ENCODE peak calls at places on chromosomes 11 and 22, in six cellular contexts. T is PC-3, G is cardiac muscle cell, L is NCI-H1105 treated with DMSO at 0.1 percent for 48 hours, Z is iris pigment epithelial cell, Q is astrocyte of the hippocampus. M is an unnamed sample.

GRCh38 chr11:44593194-44593593 is 27.7 kb downstream of the CD82 start:
- DNase-seq in Z (no peak), L (no peak), Q (no peak), G (peak), T (no peak), M (no peak)

GRCh38 chr22:38089474-38089851 is 5.5 kb upstream of the SLC16A8 start:
- DNase-seq in Q (no peak), L (no peak), G (no peak), Z (no peak), T (no peak), M (no peak)

GRCh38 chr22:41603873-41604332 is 14.3 kb upstream of the PMM1 start:
- DNase-seq in L (no peak), Z (no peak), G (no peak), Q (peak), T (no peak), M (no peak)

GRCh38 chr11:6544921-6545850 is 48.1 kb downstream of the DNHD1 start:
- DNase-seq in G (no peak), T (no peak), Z (peak), L (no peak), Q (peak), M (peak)

GRCh38 chr22:32409977-32410376 is 2.1 kb downstream of the RTCB start:
- DNase-seq in Z (no peak), T (no peak), G (no peak), Q (no peak), L (no peak), M (no peak)

GRCh38 chr22:38570841-38571364 is 920 bp upstream of the DMC1 start:
- DNase-seq in Z (peak), L (peak), T (peak), G (peak), Q (no peak), M (peak)

GRCh38 chr11:116544721-116545120 is 228.1 kb downstream of the BUD13 start:
- DNase-seq in L (no peak), Z (no peak), G (no peak), T (no peak), Q (no peak), M (no peak)

GRCh38 chr11:9858822-9859221 is 194.9 kb downstream of the SWAP70 start:
- DNase-seq in T (peak), Z (peak), G (peak), Q (peak), L (no peak), M (no peak)

GRCh38 chr22:17120711-17121234 is 387 bp downstream of the TMEM121B start:
- DNase-seq in T (no peak), Z (peak), Q (no peak), L (no peak), G (peak), M (no peak)

GRCh38 chr22:29268511-29269229 is 602 bp downstream of the EWSR1 start:
- DNase-seq in G (peak), Z (peak), Q (peak), L (peak), T (peak), M (peak)

GRCh38 chr22:20904008-20904979 is 12.9 kb upstream of the CRKL start:
- DNase-seq in Z (peak), T (peak), L (no peak), Q (peak), G (no peak), M (no peak)

GRCh38 chr11:5204787-5205186 is 4.3 kb upstream of the OR51V1 start:
- DNase-seq in L (peak), G (peak), Q (peak), T (peak), Z (peak), M (no peak)

GRCh38 chr22:49951986-49952896 is 8.3 kb upstream of the PIM3 start:
- DNase-seq in G (no peak), L (no peak), T (peak), Z (peak), Q (peak), M (peak)

GRCh38 chr11:88535266-88535665 is 197.7 kb upstream of the CTSC start:
- DNase-seq in Q (peak), Z (peak), L (no peak), T (no peak), G (no peak), M (no peak)

GRCh38 chr11:129283141-129283540 is 91.0 kb upstream of the ARHGAP32 start:
- DNase-seq in Q (no peak), L (no peak), Z (no peak), T (peak), G (no peak), M (peak)

GRCh38 chr22:49969751-49970527 is 9.4 kb downstream of the PIM3 start:
- DNase-seq in G (no peak), Q (peak), T (no peak), Z (no peak), L (no peak), M (peak)

GRCh38 chr22:30430933-30431332 is 5.4 kb downstream of the MTFP1 start:
- DNase-seq in Z (no peak), Q (no peak), L (no peak), G (no peak), T (no peak), M (no peak)

GRCh38 chr22:37431366-37431765 is 4.1 kb upstream of the ELFN2 start:
- DNase-seq in Q (peak), Z (peak), G (no peak), T (peak), L (no peak), M (no peak)

GRCh38 chr11:57131080-57131790 is 50.5 kb upstream of the LRRC55 start:
- DNase-seq in T (peak), Z (peak), Q (peak), G (peak), L (peak), M (peak)

GRCh38 chr11:83655996-83656395 is 369.8 kb upstream of the CCDC90B start:
- DNase-seq in Z (no peak), G (no peak), Q (no peak), T (no peak), L (no peak), M (no peak)

GRCh38 chr11:13963949-13964770 is 1.6 kb downstream of the SPON1 start:
- DNase-seq in L (peak), T (peak), Z (no peak), Q (peak), G (peak), M (no peak)

GRCh38 chr22:30435674-30436126 is 10.1 kb downstream of the MTFP1 start:
- DNase-seq in Q (no peak), L (no peak), G (no peak), T (no peak), Z (no peak), M (peak)

GRCh38 chr11:35779409-35779808 is 116.8 kb downstream of the TRIM44 start:
- DNase-seq in Z (no peak), L (no peak), T (no peak), G (no peak), Q (no peak), M (no peak)

GRCh38 chr22:20043997-20044342 is 23.1 kb downstream of the TANGO2 start:
- DNase-seq in T (no peak), G (no peak), L (no peak), Z (no peak), Q (no peak), M (no peak)

GRCh38 chr11:107609384-107610218 is 18.7 kb downstream of the ELMOD1 start:
- DNase-seq in Z (no peak), L (no peak), Q (no peak), T (no peak), G (no peak), M (no peak)

GRCh38 chr11:93572621-93573020 is 29.4 kb upstream of the SMCO4 start:
- DNase-seq in T (peak), L (no peak), Q (no peak), G (no peak), Z (no peak), M (no peak)

GRCh38 chr22:41574847-41575381 is 14.1 kb downstream of the CSDC2 start:
- DNase-seq in T (no peak), G (no peak), L (no peak), Z (no peak), Q (no peak), M (peak)

GRCh38 chr11:128291835-128292234 is 295.5 kb downstream of the ETS1 start:
- DNase-seq in L (no peak), Q (no peak), T (peak), G (no peak), Z (no peak), M (no peak)

GRCh38 chr11:119692547-119692834 is 36.5 kb downstream of the NECTIN1 start:
- DNase-seq in Q (no peak), Z (no peak), T (no peak), L (peak), G (no peak), M (no peak)

M was measured in body of pancreas.